ENCODE peak calls at places on chromosomes 11 and 22, in four cellular contexts. One of them, this sample, is unnamed. For H3K4me1, the result is how much of the 10 kb centered on the place peaks cover.

GRCh38 chr11:96817488-96817887 is 427.7 kb downstream of the JRKL start:
- DNase-seq in stomach: no peak
- DNase-seq in tibial artery: no peak
- DNase-seq in mesendoderm: no peak
- DNase-seq in this sample: no peak

GRCh38 chr11:76762867-76763572 is 20.1 kb upstream of the TSKU start:
- DNase-seq in stomach: no peak
- DNase-seq in mesendoderm: no peak
- DNase-seq in tibial artery: no peak
- DNase-seq in this sample: no peak

GRCh38 chr11:114059278-114059983 is at the start of gene ZBTB16:
- DNase-seq in mesendoderm: peak
- DNase-seq in tibial artery: peak
- DNase-seq in stomach: peak
- DNase-seq in this sample: peak

GRCh38 chr11:86816251-86816726 is 15.9 kb downstream of the PRSS23 start:
- DNase-seq in stomach: no peak
- DNase-seq in tibial artery: no peak
- DNase-seq in mesendoderm: no peak
- DNase-seq in this sample: no peak

GRCh38 chr11:67251841-67252240 is 14.4 kb upstream of the GRK2 start:
- DNase-seq in mesendoderm: no peak
- DNase-seq in stomach: no peak
- DNase-seq in tibial artery: no peak
- DNase-seq in this sample: no peak

GRCh38 chr11:34840736-34841386 is 75.3 kb downstream of the APIP start:
- DNase-seq in stomach: peak
- DNase-seq in tibial artery: no peak
- DNase-seq in mesendoderm: peak
- DNase-seq in this sample: peak

GRCh38 chr11:118227865-118228785 is 3.3 kb upstream of the JAML start:
- DNase-seq in tibial artery: no peak
- DNase-seq in mesendoderm: no peak
- DNase-seq in stomach: no peak
- DNase-seq in this sample: no peak

GRCh38 chr22:20440637-20441591 is 3.3 kb upstream of the SCARF2 start:
- DNase-seq in mesendoderm: no peak
- DNase-seq in tibial artery: no peak
- DNase-seq in stomach: no peak
- DNase-seq in this sample: no peak

GRCh38 chr22:31230871-31231621 is 18.9 kb downstream of the LIMK2 start:
- DNase-seq in mesendoderm: peak
- DNase-seq in stomach: peak
- DNase-seq in tibial artery: no peak
- DNase-seq in this sample: peak

GRCh38 chr11:111409915-111410314 is 30.8 kb upstream of the POU2AF1 start:
- DNase-seq in stomach: no peak
- DNase-seq in tibial artery: no peak
- DNase-seq in mesendoderm: no peak
- DNase-seq in this sample: no peak

GRCh38 chr11:13850256-13851010 is 112.1 kb upstream of the SPON1 start:
- DNase-seq in tibial artery: no peak
- DNase-seq in stomach: no peak
- DNase-seq in mesendoderm: no peak
- DNase-seq in this sample: no peak

GRCh38 chr11:129728571-129728970 is 87.1 kb upstream of the TMEM45B start:
- DNase-seq in mesendoderm: no peak
- DNase-seq in stomach: peak
- DNase-seq in tibial artery: no peak
- DNase-seq in this sample: peak

GRCh38 chr11:90243534-90243933 is 20.7 kb upstream of the CHORDC1 start:
- DNase-seq in mesendoderm: peak
- DNase-seq in stomach: no peak
- DNase-seq in tibial artery: no peak
- DNase-seq in this sample: no peak

GRCh38 chr11:63537293-63538101 is 889 bp downstream of the PLAAT4 start:
- DNase-seq in mesendoderm: no peak
- DNase-seq in tibial artery: peak
- DNase-seq in stomach: peak
- DNase-seq in this sample: peak

GRCh38 chr11:93783767-93784151 is 323 bp upstream of the MED17 start:
- DNase-seq in mesendoderm: no peak
- DNase-seq in tibial artery: no peak
- DNase-seq in stomach: no peak
- DNase-seq in this sample: no peak

GRCh38 chr11:86418929-86419328 is 44.2 kb downstream of the CCDC81 start:
- DNase-seq in tibial artery: no peak
- DNase-seq in mesendoderm: peak
- DNase-seq in stomach: no peak
- DNase-seq in this sample: no peak

GRCh38 chr11:100876826-100877545 is 189.9 kb downstream of the ARHGAP42 start:
- DNase-seq in tibial artery: no peak
- DNase-seq in stomach: no peak
- DNase-seq in mesendoderm: peak
- DNase-seq in this sample: no peak

GRCh38 chr11:100882957-100883356 is 195.9 kb downstream of the ARHGAP42 start:
- DNase-seq in stomach: no peak
- DNase-seq in tibial artery: no peak
- DNase-seq in mesendoderm: no peak
- DNase-seq in this sample: no peak

GRCh38 chr11:100874203-100874602 is 187.1 kb downstream of the ARHGAP42 start:
- DNase-seq in mesendoderm: peak
- DNase-seq in tibial artery: no peak
- DNase-seq in stomach: no peak
- DNase-seq in this sample: no peak

GRCh38 chr11:100875521-100875869 is 188.4 kb downstream of the ARHGAP42 start:
- DNase-seq in mesendoderm: no peak
- DNase-seq in stomach: no peak
- DNase-seq in tibial artery: no peak
- DNase-seq in this sample: no peak

GRCh38 chr11:100878474-100878873 is 191.4 kb downstream of the ARHGAP42 start:
- DNase-seq in tibial artery: no peak
- DNase-seq in mesendoderm: no peak
- DNase-seq in stomach: no peak
- DNase-seq in this sample: no peak
- H3K4me3 ChIP-seq in tibial artery: no peak
- H3K4me3 ChIP-seq in mesendoderm: no peak
- H3K4me3 ChIP-seq in stomach: no peak
- H3K4me3 ChIP-seq in this sample: no peak

GRCh38 chr11:2795491-2795991 is 90.0 kb downstream of the CDKN1C start:
- DNase-seq in stomach: no peak
- DNase-seq in mesendoderm: no peak
- DNase-seq in tibial artery: peak
- DNase-seq in this sample: peak

GRCh38 chr11:2794947-2795346 is 90.6 kb downstream of the CDKN1C start:
- DNase-seq in stomach: peak
- DNase-seq in mesendoderm: no peak
- DNase-seq in tibial artery: peak
- DNase-seq in this sample: peak

GRCh38 chr11:2796508-2797180 is 88.9 kb downstream of the CDKN1C start:
- DNase-seq in stomach: no peak
- DNase-seq in tibial artery: peak
- DNase-seq in mesendoderm: no peak
- DNase-seq in this sample: peak

GRCh38 chr11:2797181-2797711 is 88.3 kb downstream of the CDKN1C start:
- DNase-seq in stomach: peak
- DNase-seq in mesendoderm: no peak
- DNase-seq in tibial artery: peak
- DNase-seq in this sample: peak

DNA sequence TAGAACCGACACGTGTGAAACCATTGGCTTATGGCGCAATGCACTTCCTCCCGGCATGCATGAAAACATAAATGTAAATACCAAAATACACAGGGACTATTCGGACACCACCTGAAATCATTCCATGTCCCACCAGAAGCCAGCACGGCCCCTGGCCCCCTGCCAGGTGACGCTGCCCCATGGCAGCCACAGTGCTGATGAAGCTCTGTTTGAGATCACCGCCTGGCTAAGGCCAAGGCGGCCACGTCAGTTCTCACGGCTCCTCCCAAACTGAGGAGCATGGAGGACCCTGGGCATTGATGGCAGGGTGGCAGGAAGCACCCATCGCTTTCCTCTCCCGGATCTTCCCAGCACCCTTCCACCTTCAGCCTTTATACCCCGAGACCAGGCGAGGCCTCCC is 89.5 kb downstream of the CDKN1C start:
- DNase-seq in stomach: no peak
- DNase-seq in mesendoderm: no peak
- DNase-seq in tibial artery: peak
- DNase-seq in this sample: peak
- H3K4me1 ChIP-seq in stomach: under half
- H3K4me1 ChIP-seq in mesendoderm: under half
- H3K4me1 ChIP-seq in tibial artery: under half
- H3K4me1 ChIP-seq in this sample: under half

GRCh38 chr11:132289590-132290256 is 919.3 kb downstream of the NTM start:
- DNase-seq in tibial artery: no peak
- DNase-seq in mesendoderm: no peak
- DNase-seq in stomach: no peak
- DNase-seq in this sample: no peak
- H3K4me3 ChIP-seq in tibial artery: no peak
- H3K4me3 ChIP-seq in mesendoderm: no peak
- H3K4me3 ChIP-seq in stomach: no peak
- H3K4me3 ChIP-seq in this sample: no peak

DNA sequence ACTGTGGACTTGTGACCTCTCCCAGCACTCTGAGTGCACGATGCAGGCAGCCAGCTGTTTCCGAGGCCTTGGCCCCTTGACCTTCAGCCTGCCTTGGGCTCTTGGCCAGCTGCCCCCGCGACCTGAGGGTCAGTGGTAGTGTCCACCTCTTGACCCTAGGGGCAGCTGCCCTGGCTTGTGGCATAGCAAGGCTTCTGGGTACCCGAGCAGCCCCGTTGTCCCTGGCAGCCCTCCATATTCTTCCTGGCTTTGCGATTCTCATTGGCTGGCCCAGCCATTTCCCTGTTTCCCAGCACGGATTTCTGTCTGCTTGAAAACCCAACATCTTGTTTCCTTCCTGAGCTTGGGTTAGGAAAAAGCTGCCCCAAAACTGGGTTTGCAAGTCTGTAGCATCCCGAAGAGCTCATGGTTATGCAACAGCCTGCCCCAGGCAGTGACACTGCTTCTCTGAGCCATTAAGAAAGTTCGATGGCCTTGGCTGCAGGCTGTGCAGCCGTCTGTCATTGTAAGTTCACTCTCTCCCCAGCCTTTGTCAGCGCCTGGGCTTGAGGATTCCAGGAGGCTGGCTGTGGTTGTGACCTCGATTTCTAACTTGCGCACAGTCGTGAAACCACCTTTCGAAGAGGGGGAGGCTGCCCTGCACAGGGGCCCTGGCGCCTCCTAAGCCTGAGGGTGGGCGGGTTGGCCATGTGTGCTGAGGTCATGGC is 48.8 kb downstream of the FBLN1 start:
- DNase-seq in mesendoderm: no peak
- DNase-seq in tibial artery: peak
- DNase-seq in stomach: no peak
- DNase-seq in this sample: no peak
- H3K4me1 ChIP-seq in mesendoderm: under half
- H3K4me1 ChIP-seq in tibial artery: under half
- H3K4me1 ChIP-seq in stomach: half or more
- H3K4me1 ChIP-seq in this sample: under half

This sample was measured in body of pancreas.